ENCODE peak calls at places on chromosome 5, in eight cellular contexts. B, V, X, L, J, Y, U and N are unnamed samples.

GRCh38 chr5:141866111-141866510 is 12.1 kb downstream of the PCDH1 start:
- DNase-seq in B (no peak), V (no peak), X (peak; percentile 85), L (no peak), J (no peak), Y (peak; percentile 94), U (no peak), N (peak; percentile 89)

GRCh38 chr5:141814064-141814982 is 63.9 kb downstream of the PCDH1 start:
- DNase-seq in B (peak; percentile 55), V (peak; percentile 70), X (no peak), L (peak; percentile 89), J (peak; percentile 55), Y (peak; percentile 68), U (peak; percentile 26), N (peak; percentile 67)

GRCh38 chr5:395156-395920 is 47.6 kb upstream of the EXOC3 start:
- DNase-seq in B (no peak), V (no peak), X (no peak), L (no peak), J (no peak), Y (peak; percentile 23), U (peak; percentile 13), N (no peak)

GRCh38 chr5:54861212-54861894 is 124.0 kb downstream of the ESM1 start:
- DNase-seq in B (no peak), V (peak; percentile 43), X (no peak), L (no peak), J (no peak), Y (no peak), U (no peak), N (no peak)

GRCh38 chr5:72248352-72249032 is 71.5 kb downstream of the MRPS27 start:
- DNase-seq in B (no peak), V (peak; percentile 15), X (peak; percentile 27), L (no peak), J (peak; percentile 75), Y (no peak), U (no peak), N (peak; percentile 42)

GRCh38 chr5:62354028-62354874 is 48.2 kb downstream of the KIF2A start:
- DNase-seq in B (no peak), V (peak; percentile 60), X (no peak), L (no peak), J (peak; percentile 17), Y (no peak), U (no peak), N (peak; percentile 75)

GRCh38 chr5:107698286-107698685 is 27.5 kb upstream of the EFNA5 start:
- DNase-seq in B (no peak), V (no peak), X (no peak), L (no peak), J (no peak), Y (no peak), U (no peak), N (no peak)

GRCh38 chr5:168752416-168753190 is 173.4 kb upstream of the PANK3 start:
- DNase-seq in B (no peak), V (no peak), X (no peak), L (no peak), J (no peak), Y (no peak), U (no peak), N (no peak)

GRCh38 chr5:54996476-54996875 is 11.1 kb upstream of the ESM1 start:
- DNase-seq in B (no peak), V (no peak), X (no peak), L (no peak), J (no peak), Y (no peak), U (no peak), N (no peak)

GRCh38 chr5:137629646-137630045 is 106.2 kb downstream of the KLHL3 start:
- DNase-seq in B (no peak), V (peak; percentile 76), X (no peak), L (no peak), J (peak; percentile 40), Y (no peak), U (no peak), N (peak; percentile 58)

GRCh38 chr5:1801954-1802295 is 718 bp downstream of the NDUFS6 start:
- DNase-seq in B (no peak), V (peak; percentile 48), X (no peak), L (peak; percentile 71), J (no peak), Y (no peak), U (no peak), N (peak; percentile 35)

GRCh38 chr5:54455413-54456157 is at the start of gene HSPB3:
- DNase-seq in B (peak; percentile 38), V (peak; percentile 70), X (no peak), L (peak; percentile 53), J (peak; percentile 68), Y (no peak), U (no peak), N (peak; percentile 18)

GRCh38 chr5:41856644-41857491 is 13.4 kb downstream of the OXCT1 start:
- DNase-seq in B (no peak), V (peak; percentile 83), X (peak; percentile 28), L (peak; percentile 37), J (peak; percentile 71), Y (no peak), U (peak; percentile 22), N (peak; percentile 77)

GRCh38 chr5:122704247-122705036 is 70.4 kb upstream of the SNX2 start:
- DNase-seq in B (no peak), V (peak; percentile 65), X (no peak), L (no peak), J (no peak), Y (no peak), U (no peak), N (peak; percentile 30)

GRCh38 chr5:96035796-96036195 is 74.1 kb upstream of the ELL2 start:
- DNase-seq in B (no peak), V (no peak), X (no peak), L (no peak), J (no peak), Y (no peak), U (no peak), N (no peak)

GRCh38 chr5:147935032-147935431 is 28.7 kb upstream of the C5orf46 start:
- DNase-seq in B (no peak), V (peak; percentile 45), X (no peak), L (no peak), J (no peak), Y (no peak), U (no peak), N (peak; percentile 46)

GRCh38 chr5:36406023-36406422 is 104.3 kb upstream of the RANBP3L start:
- DNase-seq in B (no peak), V (no peak), X (no peak), L (no peak), J (no peak), Y (no peak), U (no peak), N (no peak)

GRCh38 chr5:170121321-170121720 is 15.6 kb downstream of the FOXI1 start:
- DNase-seq in B (no peak), V (no peak), X (no peak), L (no peak), J (no peak), Y (no peak), U (no peak), N (no peak)

GRCh38 chr5:16615737-16616535 is 861 bp downstream of the RETREG1 start:
- DNase-seq in B (no peak), V (no peak), X (no peak), L (no peak), J (no peak), Y (no peak), U (no peak), N (peak; percentile 20)

GRCh38 chr5:180658774-180659564 is 9.6 kb upstream of the FLT4 start:
- DNase-seq in B (peak; percentile 1), V (no peak), X (no peak), L (no peak), J (no peak), Y (no peak), U (no peak), N (no peak)

GRCh38 chr5:116437351-116437705 is 137.3 kb downstream of the SEMA6A start:
- DNase-seq in B (no peak), V (no peak), X (no peak), L (peak; percentile 59), J (no peak), Y (no peak), U (no peak), N (no peak)

GRCh38 chr5:173775692-173776135 is 112.4 kb upstream of the CPEB4 start:
- DNase-seq in B (no peak), V (no peak), X (no peak), L (no peak), J (no peak), Y (no peak), U (no peak), N (no peak)
- H3K27me3 ChIP-seq in B (no peaks in the 10 kb centered on the region), V (no peaks in the 10 kb centered on the region), X (no peaks in the 10 kb centered on the region), L (no peaks in the 10 kb centered on the region), J (no peaks in the 10 kb centered on the region), Y (no peaks in the 10 kb centered on the region), U (no peaks in the 10 kb centered on the region), N (no peaks in the 10 kb centered on the region)

DNA sequence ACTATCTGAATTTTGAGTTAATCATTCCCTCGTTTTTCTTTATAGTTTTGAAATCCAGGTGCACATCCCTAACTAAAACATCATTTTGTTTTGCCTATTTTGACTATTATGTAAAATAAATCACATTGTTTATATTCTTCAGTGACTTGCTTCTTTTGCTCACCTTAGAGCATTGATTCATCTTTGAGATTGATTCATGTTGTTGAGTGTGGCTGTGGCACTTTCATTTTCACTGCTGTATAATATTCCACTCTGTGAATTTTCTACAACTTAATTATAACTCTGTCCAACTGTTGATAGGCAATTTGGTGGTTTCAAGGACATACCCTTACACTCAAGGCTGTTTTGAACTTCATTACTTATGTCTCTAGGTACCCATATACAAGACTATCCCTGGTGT is 12.5 kb downstream of the NKX2-5 start:
- DNase-seq in B (no peak), V (no peak), X (no peak), L (no peak), J (no peak), Y (no peak), U (no peak), N (no peak)
- H3K27me3 ChIP-seq in B (peaks cover 38% of the 10 kb centered on the region), V (no peaks in the 10 kb centered on the region), X (no peaks in the 10 kb centered on the region), L (peaks cover 3% of the 10 kb centered on the region), J (peaks cover 15% of the 10 kb centered on the region), Y (peaks cover 22% of the 10 kb centered on the region), U (no peaks in the 10 kb centered on the region), N (peaks cover 3% of the 10 kb centered on the region)

DNA sequence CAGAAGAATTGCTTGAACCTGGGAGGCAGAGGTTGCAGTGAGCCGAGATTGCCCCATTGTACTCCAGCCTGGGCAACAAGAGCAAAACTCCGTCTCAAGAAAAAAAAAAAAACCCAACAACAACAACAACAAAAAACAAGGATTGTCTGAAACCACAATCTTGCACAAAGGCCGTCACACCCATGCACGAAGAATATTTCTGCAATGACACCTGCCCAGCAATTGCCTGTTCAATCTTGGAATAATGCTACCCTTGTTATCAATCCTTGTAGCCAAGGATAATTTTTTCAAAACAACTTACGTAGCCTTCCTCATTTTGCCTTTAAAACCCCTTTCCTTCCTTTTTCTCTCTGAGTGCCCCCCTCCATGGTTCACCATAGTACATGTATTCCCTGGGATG is 3.7 kb upstream of the CLTB start:
- DNase-seq in B (no peak), V (no peak), X (no peak), L (no peak), J (no peak), Y (no peak), U (no peak), N (no peak)
- H3K27me3 ChIP-seq in B (peaks cover 13% of the 10 kb centered on the region), V (no peaks in the 10 kb centered on the region), X (no peaks in the 10 kb centered on the region), L (no peaks in the 10 kb centered on the region), J (no peaks in the 10 kb centered on the region), Y (no peaks in the 10 kb centered on the region), U (no peaks in the 10 kb centered on the region), N (no peaks in the 10 kb centered on the region)

DNA sequence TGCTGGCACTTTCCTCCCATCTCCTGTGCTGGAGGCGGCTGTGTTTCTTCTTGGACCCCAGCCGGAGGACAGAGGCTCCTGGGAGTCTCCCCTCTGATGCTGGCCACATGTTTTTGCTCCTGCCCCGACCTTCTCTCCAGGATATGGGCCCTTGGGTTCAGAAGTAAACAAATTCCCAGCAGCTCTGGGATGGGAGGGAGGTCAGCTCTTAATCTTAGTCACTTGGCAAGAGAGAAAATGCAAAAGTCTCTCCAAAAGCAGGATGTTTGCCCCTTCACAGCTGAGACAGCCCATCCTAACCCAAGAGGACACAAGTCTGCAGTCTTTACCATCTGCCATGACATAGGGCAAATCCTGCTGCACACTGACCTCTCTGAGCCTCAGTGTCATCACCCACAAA is 116.9 kb upstream of the CXCL14 start:
- DNase-seq in B (no peak), V (no peak), X (no peak), L (no peak), J (no peak), Y (no peak), U (no peak), N (no peak)
- H3K27me3 ChIP-seq in B (peaks cover 51% of the 10 kb centered on the region), V (no peaks in the 10 kb centered on the region), X (no peaks in the 10 kb centered on the region), L (peaks cover 10% of the 10 kb centered on the region), J (peaks cover 11% of the 10 kb centered on the region), Y (no peaks in the 10 kb centered on the region), U (no peaks in the 10 kb centered on the region), N (no peaks in the 10 kb centered on the region)